ENCODE peak calls at places on chromosomes 13 and 19, in ten cellular contexts. One of them, this sample, is unnamed.

GRCh38 chr13:112723771-112724170 is 33.9 kb downstream of the ATP11A start:
- DNase-seq in brain microvascular endothelial cell: no peak
- DNase-seq in fibroblast of lung: no peak
- DNase-seq in heart right ventricle: no peak
- DNase-seq in H9: no peak
- DNase-seq in endodermal cell: peak
- DNase-seq in IMR-90: no peak
- DNase-seq in ovary: no peak
- DNase-seq in CD4-positive, alpha-beta T cell: no peak
- DNase-seq in thoracic aorta: no peak
- DNase-seq in this sample: no peak

GRCh38 chr19:42178791-42179500 is 38.5 kb downstream of the DEDD2 start:
- DNase-seq in thoracic aorta: no peak
- DNase-seq in H9: peak
- DNase-seq in ovary: no peak
- DNase-seq in endodermal cell: peak
- DNase-seq in fibroblast of lung: no peak
- DNase-seq in IMR-90: no peak
- DNase-seq in CD4-positive, alpha-beta T cell: no peak
- DNase-seq in brain microvascular endothelial cell: no peak
- DNase-seq in heart right ventricle: no peak
- DNase-seq in this sample: no peak

GRCh38 chr19:15199652-15200574 is 882 bp downstream of the NOTCH3 start:
- DNase-seq in heart right ventricle: no peak
- DNase-seq in thoracic aorta: no peak
- DNase-seq in brain microvascular endothelial cell: no peak
- DNase-seq in IMR-90: peak
- DNase-seq in endodermal cell: peak
- DNase-seq in ovary: no peak
- DNase-seq in fibroblast of lung: peak
- DNase-seq in CD4-positive, alpha-beta T cell: no peak
- DNase-seq in H9: peak
- DNase-seq in this sample: no peak

GRCh38 chr13:97310809-97311436 is 88.8 kb downstream of the MBNL2 start:
- DNase-seq in CD4-positive, alpha-beta T cell: no peak
- DNase-seq in endodermal cell: no peak
- DNase-seq in heart right ventricle: no peak
- DNase-seq in H9: no peak
- DNase-seq in fibroblast of lung: no peak
- DNase-seq in brain microvascular endothelial cell: no peak
- DNase-seq in IMR-90: no peak
- DNase-seq in thoracic aorta: no peak
- DNase-seq in ovary: no peak
- DNase-seq in this sample: no peak

GRCh38 chr13:44760434-44760833 is 184.3 kb upstream of the TSC22D1 start:
- DNase-seq in heart right ventricle: no peak
- DNase-seq in IMR-90: no peak
- DNase-seq in ovary: no peak
- DNase-seq in endodermal cell: no peak
- DNase-seq in H9: no peak
- DNase-seq in CD4-positive, alpha-beta T cell: no peak
- DNase-seq in fibroblast of lung: no peak
- DNase-seq in brain microvascular endothelial cell: no peak
- DNase-seq in thoracic aorta: no peak
- DNase-seq in this sample: no peak

GRCh38 chr19:961866-962620 is 22.1 kb upstream of the WDR18 start:
- DNase-seq in CD4-positive, alpha-beta T cell: no peak
- DNase-seq in fibroblast of lung: peak
- DNase-seq in IMR-90: peak
- DNase-seq in brain microvascular endothelial cell: no peak
- DNase-seq in ovary: no peak
- DNase-seq in thoracic aorta: no peak
- DNase-seq in endodermal cell: no peak
- DNase-seq in H9: no peak
- DNase-seq in heart right ventricle: no peak
- DNase-seq in this sample: no peak

GRCh38 chr13:98265669-98266551 is 88.8 kb upstream of the RNF113B start:
- DNase-seq in brain microvascular endothelial cell: no peak
- DNase-seq in H9: no peak
- DNase-seq in heart right ventricle: no peak
- DNase-seq in CD4-positive, alpha-beta T cell: no peak
- DNase-seq in endodermal cell: peak
- DNase-seq in thoracic aorta: no peak
- DNase-seq in IMR-90: peak
- DNase-seq in fibroblast of lung: peak
- DNase-seq in ovary: no peak
- DNase-seq in this sample: no peak

GRCh38 chr13:76667551-76667950 is 218.7 kb downstream of the KCTD12 start:
- DNase-seq in IMR-90: peak
- DNase-seq in CD4-positive, alpha-beta T cell: no peak
- DNase-seq in ovary: no peak
- DNase-seq in fibroblast of lung: peak
- DNase-seq in H9: no peak
- DNase-seq in endodermal cell: no peak
- DNase-seq in heart right ventricle: peak
- DNase-seq in thoracic aorta: no peak
- DNase-seq in brain microvascular endothelial cell: peak
- DNase-seq in this sample: no peak

GRCh38 chr19:42284066-42284501 is 15.0 kb downstream of the CIC start:
- DNase-seq in fibroblast of lung: peak
- DNase-seq in thoracic aorta: no peak
- DNase-seq in brain microvascular endothelial cell: no peak
- DNase-seq in IMR-90: peak
- DNase-seq in CD4-positive, alpha-beta T cell: peak
- DNase-seq in heart right ventricle: peak
- DNase-seq in endodermal cell: no peak
- DNase-seq in ovary: peak
- DNase-seq in H9: no peak
- DNase-seq in this sample: peak

GRCh38 chr13:71830736-71831135 is 36.3 kb downstream of the DACH1 start:
- DNase-seq in IMR-90: no peak
- DNase-seq in H9: no peak
- DNase-seq in fibroblast of lung: no peak
- DNase-seq in heart right ventricle: no peak
- DNase-seq in brain microvascular endothelial cell: no peak
- DNase-seq in CD4-positive, alpha-beta T cell: no peak
- DNase-seq in ovary: no peak
- DNase-seq in thoracic aorta: no peak
- DNase-seq in endodermal cell: no peak
- DNase-seq in this sample: no peak

GRCh38 chr19:54558339-54558738 is 15.3 kb upstream of the LILRA2 start:
- DNase-seq in fibroblast of lung: no peak
- DNase-seq in IMR-90: no peak
- DNase-seq in endodermal cell: no peak
- DNase-seq in CD4-positive, alpha-beta T cell: no peak
- DNase-seq in heart right ventricle: no peak
- DNase-seq in H9: no peak
- DNase-seq in ovary: no peak
- DNase-seq in brain microvascular endothelial cell: no peak
- DNase-seq in thoracic aorta: no peak
- DNase-seq in this sample: no peak

GRCh38 chr13:29743229-29743786 is 107.1 kb downstream of the UBL3 start:
- DNase-seq in fibroblast of lung: peak
- DNase-seq in CD4-positive, alpha-beta T cell: no peak
- DNase-seq in brain microvascular endothelial cell: no peak
- DNase-seq in IMR-90: peak
- DNase-seq in endodermal cell: peak
- DNase-seq in ovary: no peak
- DNase-seq in H9: no peak
- DNase-seq in heart right ventricle: peak
- DNase-seq in thoracic aorta: no peak
- DNase-seq in this sample: no peak

GRCh38 chr19:51986309-51987291 is at the start of gene ZNF350:
- DNase-seq in CD4-positive, alpha-beta T cell: peak
- DNase-seq in fibroblast of lung: peak
- DNase-seq in brain microvascular endothelial cell: peak
- DNase-seq in endodermal cell: peak
- DNase-seq in thoracic aorta: peak
- DNase-seq in H9: peak
- DNase-seq in heart right ventricle: peak
- DNase-seq in IMR-90: peak
- DNase-seq in ovary: peak
- DNase-seq in this sample: peak

GRCh38 chr13:51282322-51282721 is 57.2 kb upstream of the SERPINE3 start:
- DNase-seq in brain microvascular endothelial cell: no peak
- DNase-seq in IMR-90: no peak
- DNase-seq in heart right ventricle: no peak
- DNase-seq in endodermal cell: peak
- DNase-seq in CD4-positive, alpha-beta T cell: no peak
- DNase-seq in H9: peak
- DNase-seq in fibroblast of lung: no peak
- DNase-seq in thoracic aorta: no peak
- DNase-seq in ovary: no peak
- DNase-seq in this sample: no peak

GRCh38 chr19:294819-295686 is 3.9 kb upstream of the PLPP2 start:
- DNase-seq in IMR-90: peak
- DNase-seq in ovary: no peak
- DNase-seq in thoracic aorta: no peak
- DNase-seq in brain microvascular endothelial cell: peak
- DNase-seq in CD4-positive, alpha-beta T cell: peak
- DNase-seq in endodermal cell: peak
- DNase-seq in fibroblast of lung: no peak
- DNase-seq in heart right ventricle: no peak
- DNase-seq in H9: peak
- DNase-seq in this sample: peak

GRCh38 chr19:28864577-28865042 is 348.3 kb downstream of the UQCRFS1 start:
- DNase-seq in heart right ventricle: peak
- DNase-seq in IMR-90: peak
- DNase-seq in CD4-positive, alpha-beta T cell: no peak
- DNase-seq in thoracic aorta: no peak
- DNase-seq in ovary: peak
- DNase-seq in fibroblast of lung: no peak
- DNase-seq in brain microvascular endothelial cell: no peak
- DNase-seq in endodermal cell: no peak
- DNase-seq in H9: no peak
- DNase-seq in this sample: no peak

DNA sequence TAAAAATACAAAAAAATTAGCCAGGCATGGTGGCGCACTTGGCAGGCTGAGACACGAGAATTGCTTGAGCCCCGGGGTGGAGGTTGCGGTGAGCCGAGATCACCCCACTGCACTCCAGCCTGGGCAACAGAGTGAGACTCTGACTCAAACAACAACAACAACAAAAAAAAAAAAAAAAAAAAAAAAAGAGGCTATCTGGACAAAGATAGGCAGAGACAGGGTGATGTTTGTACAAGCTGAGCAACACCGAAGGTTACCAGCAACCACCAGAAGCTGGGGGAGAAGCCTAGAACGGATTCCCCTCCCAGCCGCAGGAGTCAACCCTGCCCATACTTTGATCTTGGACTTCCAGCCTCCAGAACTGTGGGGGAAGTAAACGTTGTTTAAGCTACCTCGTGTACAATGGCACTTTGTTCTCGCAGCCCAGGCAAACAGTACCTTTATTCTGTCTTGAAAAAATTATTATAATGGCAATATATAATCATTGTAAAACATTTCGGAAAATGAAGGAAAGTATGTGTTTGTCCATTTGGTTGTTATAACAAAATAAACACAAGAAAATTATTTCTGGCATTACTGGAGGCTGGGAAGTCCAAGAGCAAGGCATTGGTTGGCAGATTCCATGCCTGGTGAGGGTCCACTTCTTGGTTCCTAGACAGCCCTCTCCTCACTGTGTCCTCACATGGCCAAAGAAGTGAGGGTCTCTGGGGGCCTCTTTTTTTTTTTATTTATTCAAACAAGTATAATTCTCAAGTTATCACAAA is 39.8 kb upstream of the LATS2 start:
- DNase-seq in heart right ventricle: no peak
- DNase-seq in H9: no peak
- DNase-seq in ovary: no peak
- DNase-seq in IMR-90: no peak
- DNase-seq in fibroblast of lung: no peak
- DNase-seq in thoracic aorta: no peak
- DNase-seq in CD4-positive, alpha-beta T cell: no peak
- DNase-seq in brain microvascular endothelial cell: no peak
- DNase-seq in endodermal cell: no peak
- DNase-seq in this sample: no peak
- H3K27ac ChIP-seq in heart right ventricle: no peak
- H3K27ac ChIP-seq in H9: no peak
- H3K27ac ChIP-seq in ovary: no peak
- H3K27ac ChIP-seq in IMR-90: no peak
- H3K27ac ChIP-seq in fibroblast of lung: no peak
- H3K27ac ChIP-seq in thoracic aorta: no peak
- H3K27ac ChIP-seq in CD4-positive, alpha-beta T cell: no peak
- H3K27ac ChIP-seq in brain microvascular endothelial cell: no peak
- H3K27ac ChIP-seq in endodermal cell: no peak
- H3K27ac ChIP-seq in this sample: no peak

GRCh38 chr19:2282062-2282861 is at the start of gene PEAK3:
- DNase-seq in ovary: no peak
- DNase-seq in fibroblast of lung: peak
- DNase-seq in IMR-90: peak
- DNase-seq in brain microvascular endothelial cell: no peak
- DNase-seq in H9: peak
- DNase-seq in CD4-positive, alpha-beta T cell: no peak
- DNase-seq in heart right ventricle: peak
- DNase-seq in endodermal cell: peak
- DNase-seq in thoracic aorta: no peak
- DNase-seq in this sample: peak
- H3K27ac ChIP-seq in ovary: no peak
- H3K27ac ChIP-seq in fibroblast of lung: no peak
- H3K27ac ChIP-seq in IMR-90: peak
- H3K27ac ChIP-seq in brain microvascular endothelial cell: no peak
- H3K27ac ChIP-seq in H9: no peak
- H3K27ac ChIP-seq in CD4-positive, alpha-beta T cell: no peak
- H3K27ac ChIP-seq in heart right ventricle: peak
- H3K27ac ChIP-seq in endodermal cell: no peak
- H3K27ac ChIP-seq in thoracic aorta: no peak
- H3K27ac ChIP-seq in this sample: peak

DNA sequence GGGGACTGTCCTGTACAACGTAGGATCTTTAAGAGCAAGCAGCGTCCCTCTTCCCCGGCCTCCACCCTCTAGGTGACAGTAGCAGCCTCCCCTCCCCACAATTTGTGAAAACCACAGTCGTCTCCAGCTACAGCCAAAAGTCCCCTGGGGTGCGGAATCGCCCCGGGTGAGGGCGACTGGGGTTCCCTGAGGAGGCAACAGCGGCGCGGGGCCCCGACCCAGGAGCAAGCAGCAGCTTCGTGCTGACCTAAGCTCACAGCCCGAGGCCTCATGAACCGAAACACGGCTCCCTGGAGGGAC is 322 bp downstream of the ZNF558 start:
- DNase-seq in heart right ventricle: no peak
- DNase-seq in H9: no peak
- DNase-seq in thoracic aorta: no peak
- DNase-seq in IMR-90: no peak
- DNase-seq in fibroblast of lung: no peak
- DNase-seq in brain microvascular endothelial cell: no peak
- DNase-seq in CD4-positive, alpha-beta T cell: no peak
- DNase-seq in ovary: no peak
- DNase-seq in endodermal cell: no peak
- DNase-seq in this sample: no peak
- H3K27ac ChIP-seq in heart right ventricle: peak
- H3K27ac ChIP-seq in H9: no peak
- H3K27ac ChIP-seq in thoracic aorta: peak
- H3K27ac ChIP-seq in IMR-90: peak
- H3K27ac ChIP-seq in fibroblast of lung: peak
- H3K27ac ChIP-seq in brain microvascular endothelial cell: peak
- H3K27ac ChIP-seq in CD4-positive, alpha-beta T cell: peak
- H3K27ac ChIP-seq in ovary: peak
- H3K27ac ChIP-seq in endodermal cell: no peak
- H3K27ac ChIP-seq in this sample: peak

DNA sequence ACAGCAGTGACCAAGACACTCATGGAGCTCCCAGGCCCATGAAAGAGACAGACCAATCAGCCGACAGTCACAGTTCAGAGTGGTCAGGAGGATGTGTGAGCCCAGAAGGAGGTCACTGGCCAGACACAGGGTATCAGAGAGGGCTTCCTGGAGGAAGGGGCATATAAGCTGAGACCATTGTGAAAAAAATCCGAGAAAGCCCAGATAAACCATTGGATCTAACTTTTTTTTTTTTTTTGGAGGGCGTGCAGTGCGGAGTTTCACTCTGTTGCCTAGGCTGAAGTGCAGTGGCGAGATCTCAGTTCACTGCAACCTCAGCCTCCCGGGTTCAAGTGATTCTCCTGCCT is 4.2 kb downstream of the ITPKC start:
- DNase-seq in heart right ventricle: no peak
- DNase-seq in brain microvascular endothelial cell: no peak
- DNase-seq in ovary: no peak
- DNase-seq in IMR-90: no peak
- DNase-seq in thoracic aorta: no peak
- DNase-seq in endodermal cell: no peak
- DNase-seq in fibroblast of lung: no peak
- DNase-seq in H9: no peak
- DNase-seq in CD4-positive, alpha-beta T cell: no peak
- DNase-seq in this sample: no peak
- H3K27ac ChIP-seq in heart right ventricle: peak
- H3K27ac ChIP-seq in brain microvascular endothelial cell: no peak
- H3K27ac ChIP-seq in ovary: peak
- H3K27ac ChIP-seq in IMR-90: no peak
- H3K27ac ChIP-seq in thoracic aorta: peak
- H3K27ac ChIP-seq in endodermal cell: no peak
- H3K27ac ChIP-seq in fibroblast of lung: peak
- H3K27ac ChIP-seq in H9: no peak
- H3K27ac ChIP-seq in CD4-positive, alpha-beta T cell: no peak
- H3K27ac ChIP-seq in this sample: peak

This sample was measured in caudate nucleus.